ENCODE peak calls at places on chromosomes 2 and 18, in six cellular contexts. One of them, this sample, is unnamed.

GRCh38 chr2:100903534-100904258 is 83.8 kb downstream of the NPAS2 start:
- ATAC-seq in aorta: no peak
- ATAC-seq in CD8-positive, alpha-beta T cell: no peak
- ATAC-seq in IMR-90: no peak
- ATAC-seq in HCT116: peak
- ATAC-seq in activated naive CD8-positive, alpha-beta T cell treated with anti-CD3 and anti-CD28 coated beads, Interleukin-2, amount 10 ng/mL, durations not matched to agents 7 days and 5 days: no peak
- ATAC-seq in this sample: no peak

GRCh38 chr2:217784996-217785543 is 217.7 kb downstream of the TNS1 start:
- ATAC-seq in aorta: peak
- ATAC-seq in CD8-positive, alpha-beta T cell: no peak
- ATAC-seq in IMR-90: peak
- ATAC-seq in HCT116: peak
- ATAC-seq in activated naive CD8-positive, alpha-beta T cell treated with anti-CD3 and anti-CD28 coated beads, Interleukin-2, amount 10 ng/mL, durations not matched to agents 7 days and 5 days: no peak
- ATAC-seq in this sample: no peak

GRCh38 chr2:135890149-135890548 is 13.9 kb upstream of the MCM6 start:
- ATAC-seq in aorta: no peak
- ATAC-seq in CD8-positive, alpha-beta T cell: no peak
- ATAC-seq in IMR-90: no peak
- ATAC-seq in HCT116: no peak
- ATAC-seq in activated naive CD8-positive, alpha-beta T cell treated with anti-CD3 and anti-CD28 coated beads, Interleukin-2, amount 10 ng/mL, durations not matched to agents 7 days and 5 days: no peak
- ATAC-seq in this sample: no peak

GRCh38 chr2:100248971-100249370 is 73.3 kb downstream of the LONRF2 start:
- ATAC-seq in aorta: no peak
- ATAC-seq in CD8-positive, alpha-beta T cell: no peak
- ATAC-seq in IMR-90: no peak
- ATAC-seq in HCT116: no peak
- ATAC-seq in activated naive CD8-positive, alpha-beta T cell treated with anti-CD3 and anti-CD28 coated beads, Interleukin-2, amount 10 ng/mL, durations not matched to agents 7 days and 5 days: no peak
- ATAC-seq in this sample: no peak

GRCh38 chr2:134189009-134189717 is 64.7 kb upstream of the MGAT5 start:
- ATAC-seq in aorta: peak
- ATAC-seq in CD8-positive, alpha-beta T cell: peak
- ATAC-seq in IMR-90: peak
- ATAC-seq in HCT116: no peak
- ATAC-seq in activated naive CD8-positive, alpha-beta T cell treated with anti-CD3 and anti-CD28 coated beads, Interleukin-2, amount 10 ng/mL, durations not matched to agents 7 days and 5 days: no peak
- ATAC-seq in this sample: no peak

GRCh38 chr2:203732072-203732952 is 25.9 kb downstream of the CD28 start:
- ATAC-seq in aorta: no peak
- ATAC-seq in CD8-positive, alpha-beta T cell: peak
- ATAC-seq in IMR-90: no peak
- ATAC-seq in HCT116: no peak
- ATAC-seq in activated naive CD8-positive, alpha-beta T cell treated with anti-CD3 and anti-CD28 coated beads, Interleukin-2, amount 10 ng/mL, durations not matched to agents 7 days and 5 days: peak
- ATAC-seq in this sample: no peak

GRCh38 chr2:236871500-236872001 is 214.1 kb upstream of the COPS8 start:
- ATAC-seq in aorta: peak
- ATAC-seq in CD8-positive, alpha-beta T cell: no peak
- ATAC-seq in IMR-90: peak
- ATAC-seq in HCT116: no peak
- ATAC-seq in activated naive CD8-positive, alpha-beta T cell treated with anti-CD3 and anti-CD28 coated beads, Interleukin-2, amount 10 ng/mL, durations not matched to agents 7 days and 5 days: no peak
- ATAC-seq in this sample: no peak

GRCh38 chr18:56085561-56085960 is 497.6 kb upstream of the TCF4 start:
- ATAC-seq in aorta: peak
- ATAC-seq in CD8-positive, alpha-beta T cell: no peak
- ATAC-seq in IMR-90: no peak
- ATAC-seq in HCT116: no peak
- ATAC-seq in activated naive CD8-positive, alpha-beta T cell treated with anti-CD3 and anti-CD28 coated beads, Interleukin-2, amount 10 ng/mL, durations not matched to agents 7 days and 5 days: no peak
- ATAC-seq in this sample: no peak

GRCh38 chr2:54249629-54250028 is 6.4 kb downstream of the TSPYL6 start:
- ATAC-seq in aorta: no peak
- ATAC-seq in CD8-positive, alpha-beta T cell: no peak
- ATAC-seq in IMR-90: no peak
- ATAC-seq in HCT116: no peak
- ATAC-seq in activated naive CD8-positive, alpha-beta T cell treated with anti-CD3 and anti-CD28 coated beads, Interleukin-2, amount 10 ng/mL, durations not matched to agents 7 days and 5 days: no peak
- ATAC-seq in this sample: no peak

GRCh38 chr2:127564429-127565260 is 29.2 kb downstream of the MYO7B start:
- ATAC-seq in aorta: no peak
- ATAC-seq in CD8-positive, alpha-beta T cell: no peak
- ATAC-seq in IMR-90: no peak
- ATAC-seq in HCT116: no peak
- ATAC-seq in activated naive CD8-positive, alpha-beta T cell treated with anti-CD3 and anti-CD28 coated beads, Interleukin-2, amount 10 ng/mL, durations not matched to agents 7 days and 5 days: no peak
- ATAC-seq in this sample: no peak

GRCh38 chr18:11149441-11150270 is at the start of gene PIEZO2:
- ATAC-seq in aorta: peak
- ATAC-seq in CD8-positive, alpha-beta T cell: no peak
- ATAC-seq in IMR-90: peak
- ATAC-seq in HCT116: no peak
- ATAC-seq in activated naive CD8-positive, alpha-beta T cell treated with anti-CD3 and anti-CD28 coated beads, Interleukin-2, amount 10 ng/mL, durations not matched to agents 7 days and 5 days: no peak
- ATAC-seq in this sample: no peak

GRCh38 chr2:164802095-164802744 is 39.4 kb downstream of the COBLL1 start:
- ATAC-seq in aorta: no peak
- ATAC-seq in CD8-positive, alpha-beta T cell: no peak
- ATAC-seq in IMR-90: no peak
- ATAC-seq in HCT116: no peak
- ATAC-seq in activated naive CD8-positive, alpha-beta T cell treated with anti-CD3 and anti-CD28 coated beads, Interleukin-2, amount 10 ng/mL, durations not matched to agents 7 days and 5 days: no peak
- ATAC-seq in this sample: no peak

GRCh38 chr2:238464389-238464788 is 37.7 kb downstream of the ASB1 start:
- ATAC-seq in aorta: no peak
- ATAC-seq in CD8-positive, alpha-beta T cell: no peak
- ATAC-seq in IMR-90: no peak
- ATAC-seq in HCT116: no peak
- ATAC-seq in activated naive CD8-positive, alpha-beta T cell treated with anti-CD3 and anti-CD28 coated beads, Interleukin-2, amount 10 ng/mL, durations not matched to agents 7 days and 5 days: no peak
- ATAC-seq in this sample: no peak

GRCh38 chr2:10027931-10028330 is 15.4 kb upstream of the KLF11 start:
- ATAC-seq in aorta: peak
- ATAC-seq in CD8-positive, alpha-beta T cell: no peak
- ATAC-seq in IMR-90: no peak
- ATAC-seq in HCT116: no peak
- ATAC-seq in activated naive CD8-positive, alpha-beta T cell treated with anti-CD3 and anti-CD28 coated beads, Interleukin-2, amount 10 ng/mL, durations not matched to agents 7 days and 5 days: no peak
- ATAC-seq in this sample: no peak

GRCh38 chr2:111897630-111897923 is 830 bp upstream of the MERTK start:
- ATAC-seq in aorta: no peak
- ATAC-seq in CD8-positive, alpha-beta T cell: no peak
- ATAC-seq in IMR-90: no peak
- ATAC-seq in HCT116: no peak
- ATAC-seq in activated naive CD8-positive, alpha-beta T cell treated with anti-CD3 and anti-CD28 coated beads, Interleukin-2, amount 10 ng/mL, durations not matched to agents 7 days and 5 days: peak
- ATAC-seq in this sample: no peak

GRCh38 chr2:85257359-85258193 is 70.2 kb downstream of the TGOLN2 start:
- ATAC-seq in aorta: peak
- ATAC-seq in CD8-positive, alpha-beta T cell: no peak
- ATAC-seq in IMR-90: no peak
- ATAC-seq in HCT116: no peak
- ATAC-seq in activated naive CD8-positive, alpha-beta T cell treated with anti-CD3 and anti-CD28 coated beads, Interleukin-2, amount 10 ng/mL, durations not matched to agents 7 days and 5 days: no peak
- ATAC-seq in this sample: no peak

GRCh38 chr2:240530181-240530580 is 27.6 kb downstream of the ANKMY1 start:
- ATAC-seq in aorta: no peak
- ATAC-seq in CD8-positive, alpha-beta T cell: no peak
- ATAC-seq in IMR-90: no peak
- ATAC-seq in HCT116: no peak
- ATAC-seq in activated naive CD8-positive, alpha-beta T cell treated with anti-CD3 and anti-CD28 coated beads, Interleukin-2, amount 10 ng/mL, durations not matched to agents 7 days and 5 days: no peak
- ATAC-seq in this sample: no peak

GRCh38 chr2:171360905-171361304 is 72.9 kb downstream of the METTL8 start:
- ATAC-seq in aorta: no peak
- ATAC-seq in CD8-positive, alpha-beta T cell: no peak
- ATAC-seq in IMR-90: no peak
- ATAC-seq in HCT116: no peak
- ATAC-seq in activated naive CD8-positive, alpha-beta T cell treated with anti-CD3 and anti-CD28 coated beads, Interleukin-2, amount 10 ng/mL, durations not matched to agents 7 days and 5 days: no peak
- ATAC-seq in this sample: no peak

GRCh38 chr18:72605350-72605749 is 61.2 kb upstream of the CBLN2 start:
- ATAC-seq in aorta: no peak
- ATAC-seq in CD8-positive, alpha-beta T cell: no peak
- ATAC-seq in IMR-90: no peak
- ATAC-seq in HCT116: no peak
- ATAC-seq in activated naive CD8-positive, alpha-beta T cell treated with anti-CD3 and anti-CD28 coated beads, Interleukin-2, amount 10 ng/mL, durations not matched to agents 7 days and 5 days: no peak
- ATAC-seq in this sample: no peak

GRCh38 chr2:120736955-120737801 is 1.5 kb downstream of the GLI2 start:
- ATAC-seq in aorta: peak
- ATAC-seq in CD8-positive, alpha-beta T cell: no peak
- ATAC-seq in IMR-90: peak
- ATAC-seq in HCT116: peak
- ATAC-seq in activated naive CD8-positive, alpha-beta T cell treated with anti-CD3 and anti-CD28 coated beads, Interleukin-2, amount 10 ng/mL, durations not matched to agents 7 days and 5 days: no peak
- ATAC-seq in this sample: no peak